ENCODE peak calls at places on chromosomes 5 and 9, in nine cellular contexts. Q is brain microvascular endothelial cell, C is lower lobe of right lung, N is A549, E is neural crest cell, H is spleen, B is psoas muscle, Z is foreskin fibroblast, F is Panc1. W is an unnamed sample.

GRCh38 chr5:23007762-23008161 is 154.6 kb upstream of the CDH12 start:
- DNase-seq in Q (no peak), C (no peak), N (no peak), E (no peak), H (no peak), B (no peak), Z (no peak), F (no peak), W (no peak)

GRCh38 chr9:16964228-16964627 is 93.8 kb upstream of the BNC2 start:
- DNase-seq in Q (peak; percentile 95), C (no peak), N (no peak), E (no peak), H (no peak), B (no peak), Z (peak; percentile 98), F (no peak), W (no peak)

GRCh38 chr9:127873886-127874285 is 3.6 kb downstream of the AK1 start:
- DNase-seq in Q (no peak), C (peak; percentile 83), N (no peak), E (no peak), H (no peak), B (peak; percentile 94), Z (peak; percentile 89), F (no peak), W (no peak)

GRCh38 chr5:74822288-74822687 is 43.9 kb downstream of the FAM169A start:
- DNase-seq in Q (no peak), C (no peak), N (no peak), E (no peak), H (no peak), B (no peak), Z (no peak), F (no peak), W (no peak)

GRCh38 chr5:27619982-27620381 is 581.6 kb upstream of the CDH9 start:
- DNase-seq in Q (no peak), C (no peak), N (no peak), E (no peak), H (no peak), B (no peak), Z (no peak), F (no peak), W (no peak)

GRCh38 chr5:62257018-62257367 is 49.0 kb upstream of the KIF2A start:
- DNase-seq in Q (no peak), C (no peak), N (no peak), E (no peak), H (no peak), B (no peak), Z (no peak), F (no peak), W (no peak)

GRCh38 chr5:109876941-109877669 is 187.4 kb downstream of the MAN2A1 start:
- DNase-seq in Q (peak; percentile 11), C (no peak), N (no peak), E (no peak), H (no peak), B (no peak), Z (peak; percentile 74), F (no peak), W (no peak)

GRCh38 chr5:143918961-143919360 is 107.0 kb downstream of the HMHB1 start:
- DNase-seq in Q (no peak), C (no peak), N (no peak), E (no peak), H (no peak), B (no peak), Z (no peak), F (no peak), W (no peak)

GRCh38 chr9:33185406-33185805 is 18.3 kb upstream of the B4GALT1 start:
- DNase-seq in Q (no peak), C (no peak), N (no peak), E (no peak), H (no peak), B (no peak), Z (no peak), F (no peak), W (no peak)

GRCh38 chr5:114830114-114830513 is 339.6 kb downstream of the TRIM36 start:
- DNase-seq in Q (no peak), C (no peak), N (no peak), E (no peak), H (peak; percentile 44), B (peak; percentile 19), Z (no peak), F (no peak), W (peak; percentile 48)

GRCh38 chr9:96027271-96028131 is 152.0 kb downstream of the ERCC6L2 start:
- DNase-seq in Q (no peak), C (no peak), N (no peak), E (peak; percentile 16), H (no peak), B (no peak), Z (no peak), F (no peak), W (no peak)

GRCh38 chr5:72388652-72389051 is 68.5 kb downstream of the PTCD2 start:
- DNase-seq in Q (no peak), C (no peak), N (no peak), E (no peak), H (no peak), B (peak; percentile 64), Z (no peak), F (no peak), W (no peak)

GRCh38 chr5:65907138-65907537 is 19.2 kb upstream of the ERBIN start:
- DNase-seq in Q (no peak), C (no peak), N (no peak), E (no peak), H (no peak), B (no peak), Z (peak; percentile 47), F (no peak), W (no peak)

GRCh38 chr9:73200694-73201432 is 49.2 kb downstream of the ANXA1 start:
- DNase-seq in Q (no peak), C (no peak), N (peak; percentile 44), E (no peak), H (no peak), B (no peak), Z (peak; percentile 43), F (no peak), W (no peak)

GRCh38 chr9:110284211-110284849 is 28.0 kb upstream of the TXN start:
- DNase-seq in Q (no peak), C (no peak), N (no peak), E (no peak), H (no peak), B (no peak), Z (no peak), F (no peak), W (no peak)

GRCh38 chr5:151082274-151082902 is 1.6 kb upstream of the TNIP1 start:
- DNase-seq in Q (no peak), C (no peak), N (peak; percentile 65), E (no peak), H (peak; percentile 59), B (no peak), Z (peak; percentile 46), F (no peak), W (no peak)
- TF ChIP-seq CTCF in Q (peak; percentile 64), C (no peak), N (no peak), E (peak; percentile 43), H (no peak), B (peak; percentile 35), Z (no peak), F (no peak), W (peak; percentile 58)

DNA sequence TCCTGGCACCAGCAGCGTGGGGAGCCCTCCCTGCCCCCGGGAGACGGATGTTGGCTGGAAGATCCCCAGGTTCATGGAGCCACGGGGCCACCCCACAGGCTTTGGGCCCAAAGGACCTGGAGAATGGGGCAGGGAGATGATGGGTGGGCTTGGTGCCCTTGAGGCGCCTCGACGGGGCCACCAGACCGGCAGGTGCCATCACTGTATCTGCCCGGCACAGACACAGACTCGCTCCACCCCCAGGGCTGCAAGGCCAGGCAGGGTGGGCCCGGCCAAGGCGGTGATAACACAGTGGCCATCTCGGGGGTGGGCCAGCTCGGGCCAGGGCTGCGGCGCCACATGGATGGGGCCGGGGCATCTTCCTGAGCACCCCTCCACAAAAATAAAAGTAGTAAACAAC is 35.0 kb upstream of the EGFL7 start:
- DNase-seq in Q (no peak), C (no peak), N (no peak), E (no peak), H (peak; percentile 78), B (no peak), Z (no peak), F (no peak), W (no peak)
- TF ChIP-seq CTCF in Q (no peak), C (no peak), N (no peak), E (no peak), H (no peak), B (no peak), Z (no peak), F (no peak), W (no peak)

DNA sequence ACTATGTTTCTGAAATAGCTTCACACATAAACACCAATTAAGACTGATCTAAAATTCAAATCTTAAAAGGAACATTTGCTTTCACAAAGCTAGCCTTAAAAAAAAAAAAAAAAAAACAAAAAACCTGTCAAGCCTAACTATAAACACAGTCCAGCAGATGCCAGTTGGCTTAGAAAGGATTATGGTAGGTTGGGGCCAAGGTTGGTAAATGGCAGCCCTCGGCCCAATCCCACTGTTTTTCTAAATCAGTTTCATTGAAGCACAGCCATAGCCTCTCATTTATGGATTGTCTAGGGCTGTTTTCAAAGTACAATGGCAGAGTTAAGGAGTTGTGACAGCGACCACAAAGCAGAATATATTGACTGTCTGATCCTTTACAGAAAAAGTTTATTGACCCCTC is 75.7 kb upstream of the FRRS1L start:
- DNase-seq in Q (no peak), C (no peak), N (no peak), E (no peak), H (no peak), B (no peak), Z (no peak), F (no peak), W (no peak)
- TF ChIP-seq CTCF in Q (no peak), C (no peak), N (no peak), E (no peak), H (no peak), B (no peak), Z (no peak), F (no peak), W (no peak)

GRCh38 chr9:27534658-27535209 is 5.1 kb upstream of the MOB3B start:
- DNase-seq in Q (no peak), C (no peak), N (no peak), E (no peak), H (no peak), B (no peak), Z (no peak), F (no peak), W (no peak)

GRCh38 chr9:27537027-27537435 is 7.4 kb upstream of the MOB3B start:
- DNase-seq in Q (no peak), C (no peak), N (no peak), E (no peak), H (no peak), B (peak; percentile 64), Z (no peak), F (no peak), W (no peak)

GRCh38 chr9:27534131-27534530 is 4.5 kb upstream of the MOB3B start:
- DNase-seq in Q (no peak), C (no peak), N (no peak), E (no peak), H (no peak), B (no peak), Z (no peak), F (no peak), W (no peak)

GRCh38 chr9:27535701-27536118 is 6.1 kb upstream of the MOB3B start:
- DNase-seq in Q (no peak), C (no peak), N (peak; percentile 49), E (no peak), H (no peak), B (no peak), Z (no peak), F (no peak), W (no peak)

DNA sequence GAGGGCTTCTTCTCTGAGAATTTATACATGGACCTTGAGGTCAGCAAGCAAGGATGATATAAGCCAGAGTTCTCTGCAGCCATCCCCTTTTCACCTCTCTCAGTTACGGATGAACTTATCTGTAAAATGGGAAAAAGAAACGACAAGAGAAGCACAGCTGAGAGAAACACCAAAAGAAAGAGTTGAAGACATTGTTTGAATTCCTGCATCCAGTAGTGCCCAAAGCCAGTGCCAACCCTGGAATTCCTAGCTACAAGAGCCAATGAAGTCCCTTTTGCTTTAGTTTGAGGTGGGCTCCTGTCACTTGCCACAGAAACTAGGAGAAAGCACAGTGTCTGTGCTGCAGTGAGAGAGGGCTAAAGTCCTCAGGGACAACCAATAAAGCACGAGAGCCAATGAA is 6.6 kb upstream of the MOB3B start:
- DNase-seq in Q (no peak), C (no peak), N (no peak), E (no peak), H (no peak), B (no peak), Z (no peak), F (no peak), W (no peak)
- TF ChIP-seq CTCF in Q (no peak), C (no peak), N (no peak), E (no peak), H (no peak), B (no peak), Z (no peak), F (no peak), W (no peak)

W was measured in chondrocyte.